ENCODE peak calls at places on chromosome 18, in five cellular contexts. E is M059J; A is activated CD4-positive, alpha-beta memory T cell treated with anti-CD3 and anti-CD28 coated beads, Interleukin-2, amount 10 ng/mL, durations not matched to agents 7 days and 5 days; J is astrocyte of the spinal cord; C is NCI-H1105. Z is an unnamed sample.

GRCh38 chr18:51006948-51007786 is 22.8 kb upstream of the SMAD4 start:
- DNase-seq in E (no peak), A (no peak), J (no peak), C (no peak), Z (no peak)

GRCh38 chr18:50850307-50850706 is 28.6 kb upstream of the ME2 start:
- DNase-seq in E (no peak), A (no peak), J (no peak), C (no peak), Z (no peak)

GRCh38 chr18:61957801-61958516 is 65.2 kb upstream of the RNF152 start:
- DNase-seq in E (peak; percentile 40), A (no peak), J (no peak), C (no peak), Z (no peak)

GRCh38 chr18:74870950-74871349 is 273.3 kb downstream of the ZNF407 start:
- DNase-seq in E (no peak), A (no peak), J (no peak), C (no peak), Z (no peak)

GRCh38 chr18:47422524-47422923 is 171.1 kb upstream of the SKOR2 start:
- DNase-seq in E (peak; percentile 27), A (no peak), J (no peak), C (no peak), Z (no peak)

GRCh38 chr18:35604369-35604768 is 22.8 kb downstream of the GALNT1 start:
- DNase-seq in E (no peak), A (no peak), J (no peak), C (no peak), Z (no peak)

GRCh38 chr18:31057031-31057430 is 14.5 kb upstream of the DSC3 start:
- DNase-seq in E (no peak), A (no peak), J (no peak), C (no peak), Z (no peak)

GRCh38 chr18:31941010-31941809 is 1.7 kb downstream of the TRAPPC8 start:
- DNase-seq in E (no peak), A (no peak), J (no peak), C (no peak), Z (no peak)

GRCh38 chr18:68588169-68588568 is 126.7 kb downstream of the TMX3 start:
- DNase-seq in E (no peak), A (no peak), J (no peak), C (no peak), Z (no peak)

GRCh38 chr18:48982269-48982668 is 31.5 kb upstream of the SMAD7 start:
- DNase-seq in E (no peak), A (no peak), J (no peak), C (no peak), Z (no peak)

GRCh38 chr18:32696376-32696775 is 76.4 kb downstream of the KLHL14 start:
- DNase-seq in E (no peak), A (no peak), J (no peak), C (no peak), Z (no peak)

GRCh38 chr18:13211537-13211936 is 7.0 kb upstream of the LDLRAD4 start:
- DNase-seq in E (no peak), A (no peak), J (no peak), C (no peak), Z (no peak)

Z was measured in NCI-H748 treated with DMSO at 0.1 percent for 48 hours.